ENCODE peak calls at places on chromosome 13, in five cellular contexts. L is HepG2, R is WERI-Rb-1, S is dorsolateral prefrontal cortex, Z is ovary. B is an unnamed sample.

GRCh38 chr13:98222081-98222554 is 45.0 kb upstream of the RNF113B start:
- DNase-seq in L (no peak), R (no peak), S (no peak), Z (no peak), B (peak)

GRCh38 chr13:111901301-111901905 is 165.5 kb upstream of the SOX1 start:
- DNase-seq in L (no peak), R (no peak), S (no peak), Z (no peak), B (no peak)

GRCh38 chr13:44317752-44318550 is 55.7 kb upstream of the SERP2 start:
- DNase-seq in L (no peak), R (no peak), S (no peak), Z (no peak), B (no peak)

GRCh38 chr13:67139551-67139950 is 90.6 kb downstream of the PCDH9 start:
- DNase-seq in L (no peak), R (no peak), S (no peak), Z (no peak), B (peak)

GRCh38 chr13:48977973-48978372 is 2.3 kb downstream of the FNDC3A start:
- DNase-seq in L (no peak), R (no peak), S (no peak), Z (no peak), B (no peak)

GRCh38 chr13:107838592-107839161 is 376.7 kb downstream of the LIG4 start:
- DNase-seq in L (no peak), R (peak), S (no peak), Z (no peak), B (no peak)

GRCh38 chr13:20331419-20331818 is 99.3 kb upstream of the GJB6 start:
- DNase-seq in L (no peak), R (no peak), S (no peak), Z (no peak), B (no peak)

GRCh38 chr13:104253063-104253680 is 1187.0 kb upstream of the SLC10A2 start:
- DNase-seq in L (no peak), R (no peak), S (no peak), Z (no peak), B (no peak)

GRCh38 chr13:40026174-40026585 is 370.7 kb downstream of the COG6 start:
- DNase-seq in L (no peak), R (no peak), S (no peak), Z (no peak), B (no peak)

GRCh38 chr13:31946091-31946770 is 85.3 kb upstream of the FRY start:
- DNase-seq in L (no peak), R (no peak), S (no peak), Z (no peak), B (no peak)

GRCh38 chr13:40123962-40124647 is 468.6 kb downstream of the COG6 start:
- DNase-seq in L (no peak), R (no peak), S (no peak), Z (no peak), B (no peak)

GRCh38 chr13:76965759-76966421 is 17.6 kb downstream of the ACOD1 start:
- DNase-seq in L (no peak), R (no peak), S (no peak), Z (peak), B (no peak)

GRCh38 chr13:50713849-50714248 is 129.6 kb downstream of the DLEU7 start:
- DNase-seq in L (no peak), R (no peak), S (no peak), Z (no peak), B (peak)

GRCh38 chr13:31377946-31378345 is 178.2 kb downstream of the B3GLCT start:
- DNase-seq in L (no peak), R (no peak), S (no peak), Z (no peak), B (no peak)

GRCh38 chr13:111329641-111330040 is 9.2 kb downstream of the TEX29 start:
- DNase-seq in L (no peak), R (no peak), S (no peak), Z (no peak), B (no peak)

GRCh38 chr13:20160346-20161274 is at the start of gene GJA3:
- DNase-seq in L (no peak), R (peak), S (no peak), Z (no peak), B (no peak)

GRCh38 chr13:97978661-97979450 is 25.4 kb downstream of the IPO5 start:
- DNase-seq in L (no peak), R (no peak), S (no peak), Z (no peak), B (no peak)

GRCh38 chr13:66967825-66968597 is 262.1 kb downstream of the PCDH9 start:
- DNase-seq in L (no peak), R (no peak), S (no peak), Z (no peak), B (no peak)

GRCh38 chr13:76790519-76791289 is 95.5 kb downstream of the KCTD12 start:
- DNase-seq in L (no peak), R (no peak), S (no peak), Z (no peak), B (no peak)

GRCh38 chr13:30408319-30409101 is 13.8 kb upstream of the UBE2L5 start:
- DNase-seq in L (peak), R (no peak), S (peak), Z (peak), B (peak)

GRCh38 chr13:97254809-97255208 is 32.7 kb downstream of the MBNL2 start:
- DNase-seq in L (no peak), R (no peak), S (no peak), Z (no peak), B (no peak)

GRCh38 chr13:79688741-79689140 is 207.8 kb downstream of the NDFIP2 start:
- DNase-seq in L (no peak), R (no peak), S (no peak), Z (no peak), B (no peak)

GRCh38 chr13:29569253-29570057 is 26.0 kb downstream of the SLC7A1 start:
- DNase-seq in L (peak), R (no peak), S (no peak), Z (no peak), B (peak)

GRCh38 chr13:43742911-43743310 is 43.9 kb downstream of the ENOX1 start:
- DNase-seq in L (no peak), R (no peak), S (no peak), Z (no peak), B (no peak)

GRCh38 chr13:40478775-40479174 is 187.7 kb downstream of the FOXO1 start:
- DNase-seq in L (no peak), R (no peak), S (no peak), Z (no peak), B (no peak)

GRCh38 chr13:24865158-24865557 is 101.2 kb downstream of the RNF17 start:
- DNase-seq in L (no peak), R (no peak), S (no peak), Z (no peak), B (no peak)

GRCh38 chr13:19185865-19186645 is 4.4 kb upstream of the TUBA3C start:
- DNase-seq in L (no peak), R (no peak), S (no peak), Z (no peak), B (no peak)

GRCh38 chr13:20430296-20430695 is 95.4 kb downstream of the CRYL1 start:
- DNase-seq in L (no peak), R (no peak), S (no peak), Z (no peak), B (no peak)

GRCh38 chr13:72505376-72505775 is 222.1 kb downstream of the MZT1 start:
- DNase-seq in L (no peak), R (no peak), S (no peak), Z (no peak), B (no peak)

GRCh38 chr13:29886446-29886845 is 36.0 kb upstream of the UBL3 start:
- DNase-seq in L (no peak), R (no peak), S (no peak), Z (no peak), B (no peak)

GRCh38 chr13:76934671-76935070 is 13.6 kb upstream of the ACOD1 start:
- DNase-seq in L (no peak), R (no peak), S (no peak), Z (no peak), B (no peak)

GRCh38 chr13:51266642-51267041 is 44.4 kb downstream of the FAM124A start:
- DNase-seq in L (no peak), R (peak), S (no peak), Z (no peak), B (no peak)

GRCh38 chr13:73081256-73081915 is 22.6 kb downstream of the KLF5 start:
- DNase-seq in L (no peak), R (no peak), S (no peak), Z (no peak), B (peak)

GRCh38 chr13:74128171-74128767 is 5.9 kb downstream of the KLF12 start:
- DNase-seq in L (peak), R (no peak), S (no peak), Z (no peak), B (no peak)
- H3K27ac ChIP-seq in L (no peak), R (no peak), S (no peak), Z (no peak), B (no peak)

GRCh38 chr13:33204130-33204927 is 81.2 kb downstream of the STARD13 start:
- DNase-seq in L (no peak), R (no peak), S (no peak), Z (peak), B (no peak)
- H3K27ac ChIP-seq in L (no peak), R (no peak), S (peak), Z (no peak), B (no peak)

DNA sequence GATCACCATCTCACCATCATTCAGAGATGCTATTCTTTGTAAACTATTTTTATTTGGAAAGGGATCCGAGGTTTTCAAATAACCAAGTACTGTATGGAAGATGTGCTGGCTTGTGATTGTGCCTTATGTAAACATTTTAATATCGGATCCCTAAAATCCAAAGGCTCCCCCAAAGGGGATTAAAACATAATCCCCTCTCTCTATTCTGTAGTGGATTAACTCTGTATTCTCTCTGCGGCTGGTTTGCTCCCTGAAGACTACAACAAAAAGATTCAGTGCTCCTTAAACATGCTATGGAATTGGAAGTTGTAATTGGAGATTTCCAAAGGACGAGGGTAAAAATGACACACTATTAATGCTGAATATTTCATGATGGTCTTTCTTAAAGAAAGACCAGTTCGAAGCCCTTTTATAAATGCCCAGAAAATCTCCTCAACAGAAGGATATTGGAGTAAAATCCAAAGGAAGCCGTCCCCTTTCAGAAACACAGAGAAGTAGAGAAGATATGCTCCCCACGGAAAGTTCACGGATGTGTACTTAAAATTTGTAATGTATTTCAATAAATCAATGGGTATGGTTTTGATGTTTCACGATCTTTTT is 6.6 kb downstream of the MAB21L1 start:
- DNase-seq in L (no peak), R (no peak), S (no peak), Z (no peak), B (no peak)
- H3K27ac ChIP-seq in L (no peak), R (peak), S (no peak), Z (no peak), B (no peak)

GRCh38 chr13:41675306-41675705 is 218.0 kb downstream of the RGCC start:
- DNase-seq in L (no peak), R (no peak), S (no peak), Z (no peak), B (no peak)
- H3K27ac ChIP-seq in L (no peak), R (no peak), S (no peak), Z (no peak), B (no peak)

DNA sequence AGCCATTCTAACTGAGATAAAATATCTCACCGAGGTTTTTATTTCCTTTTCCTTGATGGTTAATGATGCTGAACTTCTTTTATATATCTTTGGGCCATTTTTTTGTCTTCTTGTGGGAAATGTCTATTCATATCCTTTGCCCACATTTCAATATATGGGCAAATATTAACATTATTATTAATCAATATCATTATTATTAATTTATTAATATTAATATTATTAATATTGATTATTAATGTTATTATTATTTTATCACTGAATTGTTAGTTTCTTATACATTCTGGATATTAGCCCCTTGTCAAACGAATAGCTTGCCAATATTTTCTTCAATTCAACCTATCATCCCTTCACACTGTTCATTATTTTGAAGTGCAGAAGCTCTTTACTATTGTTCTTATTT is 2203.6 kb downstream of the PCDH9 start:
- DNase-seq in L (no peak), R (no peak), S (no peak), Z (no peak), B (no peak)
- H3K27ac ChIP-seq in L (no peak), R (no peak), S (no peak), Z (no peak), B (no peak)

DNA sequence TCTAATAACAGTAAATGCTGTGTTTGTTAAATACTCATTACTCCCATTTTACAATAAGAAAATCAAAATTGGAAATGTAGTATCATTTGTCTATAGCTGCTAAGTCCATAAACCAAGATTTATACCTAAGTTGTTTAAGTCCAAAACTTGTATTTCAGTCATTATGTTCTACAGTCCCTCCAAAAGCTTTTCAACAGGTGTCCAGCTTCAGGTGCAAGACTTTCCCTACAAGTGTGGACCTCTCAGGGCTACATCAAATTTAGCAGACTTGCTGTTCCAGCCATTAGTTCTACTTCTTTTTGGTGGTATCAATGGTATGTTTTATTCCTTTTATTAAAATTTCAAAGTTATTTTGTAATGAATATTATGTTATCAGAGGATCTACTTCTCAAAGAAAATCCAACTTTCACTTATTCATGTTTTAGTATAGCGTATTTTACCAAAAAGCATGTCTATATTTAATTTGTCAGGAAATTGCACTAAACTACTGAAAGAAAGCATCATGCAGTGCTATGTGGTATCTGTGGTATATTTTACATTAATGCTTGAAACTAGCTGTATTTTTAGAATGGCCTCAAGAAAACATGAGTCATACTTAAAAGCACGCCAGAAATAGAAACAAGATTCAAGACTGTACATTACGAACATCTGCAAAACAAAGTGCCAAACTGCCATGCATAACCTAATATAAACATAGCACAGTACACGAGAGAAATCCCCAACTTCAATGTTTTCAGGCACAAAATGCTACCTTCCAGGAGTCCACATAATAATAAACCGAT is 44.5 kb downstream of the VWA8 start:
- DNase-seq in L (no peak), R (no peak), S (no peak), Z (no peak), B (peak)
- H3K27ac ChIP-seq in L (no peak), R (no peak), S (no peak), Z (no peak), B (no peak)

GRCh38 chr13:27425151-27425917 is 915 bp downstream of the GTF3A start:
- DNase-seq in L (no peak), R (no peak), S (no peak), Z (no peak), B (peak)

GRCh38 chr13:27427663-27428062 is 3.2 kb downstream of the GTF3A start:
- DNase-seq in L (no peak), R (no peak), S (no peak), Z (no peak), B (no peak)

GRCh38 chr13:27425918-27426630 is 1.7 kb downstream of the GTF3A start:
- DNase-seq in L (peak), R (no peak), S (peak), Z (peak), B (peak)

GRCh38 chr13:27424246-27425150 is at the start of gene GTF3A:
- DNase-seq in L (peak), R (peak), S (peak), Z (peak), B (peak)

GRCh38 chr13:27428160-27428559 is 3.7 kb downstream of the GTF3A start:
- DNase-seq in L (no peak), R (no peak), S (no peak), Z (no peak), B (no peak)
- H3K27ac ChIP-seq in L (no peak), R (no peak), S (no peak), Z (no peak), B (no peak)

GRCh38 chr13:46596501-46596900 is 43.5 kb downstream of the LRCH1 start:
- DNase-seq in L (no peak), R (no peak), S (no peak), Z (no peak), B (no peak)
- H3K27ac ChIP-seq in L (no peak), R (no peak), S (no peak), Z (no peak), B (peak)

DNA sequence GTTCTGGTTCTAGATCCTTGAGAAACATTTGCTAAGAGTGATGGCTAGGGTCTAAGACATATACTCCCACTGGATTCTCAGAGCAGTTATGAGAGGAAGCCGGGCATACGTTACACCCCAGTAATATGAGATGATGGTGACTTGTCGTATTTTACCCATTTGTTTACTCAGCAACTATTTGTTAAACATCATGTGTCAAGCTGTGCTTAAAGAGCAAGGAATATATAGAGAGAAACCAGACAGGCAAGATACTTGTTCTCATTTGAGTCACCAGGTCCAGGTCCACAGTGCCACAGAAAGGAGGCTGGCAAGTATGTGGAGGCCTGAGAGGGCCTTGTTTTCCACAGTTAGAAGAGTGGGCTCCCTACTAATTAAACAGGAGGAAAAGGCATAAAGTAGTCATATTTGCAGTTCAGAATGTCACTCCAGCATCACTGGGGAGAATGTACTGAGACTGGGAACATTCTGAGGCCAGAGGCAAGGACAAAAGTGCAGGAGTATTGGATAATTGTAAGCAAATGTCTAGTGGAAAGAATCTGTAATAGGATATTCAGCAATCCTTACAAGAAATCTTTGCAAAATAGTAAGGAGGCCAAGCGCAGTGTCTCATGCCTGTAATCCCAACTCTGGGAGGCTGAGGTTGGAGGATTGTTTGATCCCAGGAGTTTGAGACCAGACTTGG is 142.2 kb downstream of the IRS2 start:
- DNase-seq in L (no peak), R (no peak), S (no peak), Z (no peak), B (no peak)
- H3K27ac ChIP-seq in L (no peak), R (no peak), S (no peak), Z (no peak), B (no peak)

GRCh38 chr13:110209950-110210603 is 96.9 kb downstream of the COL4A1 start:
- DNase-seq in L (no peak), R (no peak), S (no peak), Z (no peak), B (no peak)

GRCh38 chr13:110210604-110210985 is 96.4 kb downstream of the COL4A1 start:
- DNase-seq in L (no peak), R (no peak), S (no peak), Z (no peak), B (no peak)

GRCh38 chr13:110208116-110208515 is 98.8 kb downstream of the COL4A1 start:
- DNase-seq in L (no peak), R (no peak), S (no peak), Z (no peak), B (no peak)

GRCh38 chr13:110211046-110211445 is 95.9 kb downstream of the COL4A1 start:
- DNase-seq in L (no peak), R (no peak), S (no peak), Z (no peak), B (no peak)

DNA sequence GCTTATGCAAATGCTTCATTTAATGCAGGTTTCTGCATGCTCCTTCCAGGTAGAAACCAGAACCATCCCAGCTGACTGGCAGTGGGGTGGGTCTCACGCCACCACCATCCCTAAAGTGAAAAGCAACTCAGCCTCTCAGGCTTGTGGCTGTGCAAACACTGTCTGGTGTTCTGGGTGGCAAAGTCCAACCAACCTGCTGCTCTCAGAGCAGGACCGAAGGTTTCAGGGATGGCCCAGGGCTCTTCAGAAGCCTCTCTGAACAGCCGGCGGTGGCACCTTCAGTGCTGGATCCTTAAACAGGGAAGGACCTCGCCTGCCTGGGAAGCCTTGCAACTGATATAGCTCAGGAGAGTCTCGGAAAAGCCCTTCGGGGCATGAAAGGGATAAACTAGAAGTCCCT is 100.8 kb downstream of the COL4A1 start:
- DNase-seq in L (peak), R (no peak), S (no peak), Z (no peak), B (peak)
- H3K27ac ChIP-seq in L (no peak), R (no peak), S (no peak), Z (no peak), B (no peak)

B was measured in small intestine.